ENCODE peak calls at places on chromosomes 3 and 15, in six cellular contexts. L is trophoblast cell, X is neuronal stem cell, Q is H9, R is IMR-90, I is H1. G is an unnamed sample.

GRCh38 chr3:124775776-124776336 is 45.6 kb downstream of the UMPS start:
- DNase-seq in L (peak; percentile 68), X (no peak), Q (no peak), R (no peak), I (no peak), G (no peak)

GRCh38 chr3:57977755-57978715 is 30.2 kb upstream of the FLNB start:
- DNase-seq in L (peak; percentile 67), X (no peak), Q (no peak), R (no peak), I (no peak), G (no peak)

GRCh38 chr3:82736696-82737277 is 975.3 kb upstream of the GBE1 start:
- DNase-seq in L (no peak), X (no peak), Q (peak; percentile 25), R (no peak), I (no peak), G (no peak)

GRCh38 chr3:106423321-106424225 is 554.8 kb upstream of the CBLB start:
- DNase-seq in L (no peak), X (no peak), Q (no peak), R (no peak), I (no peak), G (no peak)

GRCh38 chr15:49032601-49033145 is 13.6 kb downstream of the SECISBP2L start:
- DNase-seq in L (peak; percentile 41), X (no peak), Q (no peak), R (no peak), I (no peak), G (no peak)

GRCh38 chr3:154304116-154304786 is 20.0 kb downstream of the DHX36 start:
- DNase-seq in L (no peak), X (no peak), Q (no peak), R (peak; percentile 59), I (no peak), G (no peak)

GRCh38 chr3:144470646-144471045 is 499.0 kb downstream of the DIPK2A start:
- DNase-seq in L (no peak), X (no peak), Q (no peak), R (no peak), I (no peak), G (no peak)

GRCh38 chr3:143119974-143120715 is 574 bp downstream of the CHST2 start:
- DNase-seq in L (peak; percentile 35), X (peak; percentile 39), Q (peak; percentile 47), R (no peak), I (peak; percentile 73), G (no peak)

GRCh38 chr3:101639280-101639963 is 37.5 kb downstream of the ZBTB11 start:
- DNase-seq in L (no peak), X (no peak), Q (no peak), R (no peak), I (peak; percentile 17), G (no peak)

GRCh38 chr15:25529774-25530173 is 91.0 kb upstream of the UBE3A start:
- DNase-seq in L (no peak), X (no peak), Q (no peak), R (no peak), I (no peak), G (no peak)

GRCh38 chr3:104564045-104564643 is 802.6 kb upstream of the ALCAM start:
- DNase-seq in L (peak; percentile 63), X (no peak), Q (peak; percentile 28), R (peak; percentile 52), I (peak; percentile 77), G (peak; percentile 34)

GRCh38 chr3:188978772-188979171 is 193.0 kb upstream of the TPRG1 start:
- DNase-seq in L (no peak), X (no peak), Q (no peak), R (peak; percentile 78), I (no peak), G (peak; percentile 57)

GRCh38 chr3:18771931-18772330 is 346.8 kb upstream of the SATB1 start:
- DNase-seq in L (no peak), X (no peak), Q (no peak), R (no peak), I (no peak), G (no peak)

GRCh38 chr15:27260523-27260922 is 289.5 kb downstream of the GABRG3 start:
- DNase-seq in L (no peak), X (no peak), Q (no peak), R (no peak), I (no peak), G (no peak)

GRCh38 chr15:73927003-73927475 is 777 bp downstream of the LOXL1 start:
- DNase-seq in L (peak; percentile 97), X (no peak), Q (peak; percentile 67), R (no peak), I (peak; percentile 83), G (peak; percentile 54)

GRCh38 chr3:43153189-43154083 is 47.6 kb upstream of the POMGNT2 start:
- DNase-seq in L (no peak), X (no peak), Q (no peak), R (peak; percentile 88), I (no peak), G (peak; percentile 39)

GRCh38 chr3:99911433-99911832 is 93.8 kb downstream of the CMSS1 start:
- DNase-seq in L (no peak), X (no peak), Q (no peak), R (no peak), I (no peak), G (no peak)

GRCh38 chr15:32849769-32850668 is 132.2 kb downstream of the GREM1 start:
- DNase-seq in L (peak; percentile 99), X (no peak), Q (no peak), R (peak; percentile 98), I (no peak), G (peak; percentile 88)

GRCh38 chr3:140285380-140285779 is 350.4 kb downstream of the CLSTN2 start:
- DNase-seq in L (no peak), X (no peak), Q (no peak), R (no peak), I (no peak), G (no peak)

GRCh38 chr3:95797081-95797480 is 1017.3 kb upstream of the EPHA6 start:
- DNase-seq in L (no peak), X (no peak), Q (no peak), R (no peak), I (no peak), G (no peak)
- H3K14ac ChIP-seq in L (no peak overlapping the region), X (no peak overlapping the region), Q (no peak overlapping the region), R (no peak overlapping the region), I (no peak overlapping the region), G (no peak overlapping the region)

GRCh38 chr15:68789041-68789920 is 31.4 kb downstream of the ANP32A start:
- DNase-seq in L (peak; percentile 50), X (no peak), Q (no peak), R (no peak), I (no peak), G (no peak)
- H3K79me1 ChIP-seq in L (peaks cover 6% of the 10 kb centered on the region), X (peaks cover 13% of the 10 kb centered on the region), Q (peaks cover 14% of the 10 kb centered on the region), R (peaks cover 43% of the 10 kb centered on the region), I (peaks cover 34% of the 10 kb centered on the region), G (peaks cover 54% of the 10 kb centered on the region)

GRCh38 chr3:128767351-128767750 is 41.4 kb downstream of the RAB7A start:
- DNase-seq in L (no peak), X (no peak), Q (no peak), R (no peak), I (no peak), G (no peak)
- H3K14ac ChIP-seq in L (no peak overlapping the region), X (no peak overlapping the region), Q (no peak overlapping the region), R (no peak overlapping the region), I (no peak overlapping the region), G (no peak overlapping the region)

GRCh38 chr3:46960801-46961200 is 15.7 kb downstream of the CCDC12 start:
- DNase-seq in L (no peak), X (no peak), Q (no peak), R (no peak), I (no peak), G (no peak)

GRCh38 chr3:46965151-46965550 is 11.4 kb downstream of the CCDC12 start:
- DNase-seq in L (peak; percentile 69), X (no peak), Q (no peak), R (no peak), I (no peak), G (no peak)

GRCh38 chr3:46962427-46962826 is 14.1 kb downstream of the CCDC12 start:
- DNase-seq in L (no peak), X (no peak), Q (no peak), R (no peak), I (no peak), G (no peak)

GRCh38 chr3:46960081-46960701 is 16.4 kb downstream of the CCDC12 start:
- DNase-seq in L (peak; percentile 77), X (no peak), Q (no peak), R (peak; percentile 78), I (no peak), G (peak; percentile 63)

GRCh38 chr3:46962990-46963389 is 13.6 kb downstream of the CCDC12 start:
- DNase-seq in L (peak; percentile 61), X (no peak), Q (no peak), R (no peak), I (no peak), G (no peak)
- H3K79me1 ChIP-seq in L (peaks cover 15% of the 10 kb centered on the region), X (peaks cover 10% of the 10 kb centered on the region), Q (peaks cover 8% of the 10 kb centered on the region), R (peaks cover 28% of the 10 kb centered on the region), I (peaks cover 40% of the 10 kb centered on the region), G (no peaks in the 10 kb centered on the region)

G was measured in mesenchymal stem cell.